ENCODE peak calls at places on chromosomes 3 and 15, in six cellular contexts. I, C, F, A, E and S are unnamed samples.

GRCh38 chr3:75042941-75043340 is 428.5 kb upstream of the CNTN3 start:
- DNase-seq in I (peak), C (no peak), F (peak), A (no peak), E (no peak), S (no peak)

GRCh38 chr3:69199942-69200341 is 77.5 kb upstream of the LMOD3 start:
- DNase-seq in I (no peak), C (peak), F (no peak), A (no peak), E (no peak), S (no peak)

GRCh38 chr3:109336272-109336957 is 931 bp downstream of the DPPA4 start:
- DNase-seq in I (peak), C (no peak), F (peak), A (no peak), E (no peak), S (no peak)

GRCh38 chr3:64214002-64214696 is 11.1 kb downstream of the PRICKLE2 start:
- DNase-seq in I (peak), C (no peak), F (no peak), A (peak), E (no peak), S (peak)

GRCh38 chr3:64084640-64085039 is 61.3 kb upstream of the PSMD6 start:
- DNase-seq in I (peak), C (no peak), F (no peak), A (no peak), E (peak), S (no peak)

GRCh38 chr3:89606151-89606550 is 498.7 kb downstream of the EPHA3 start:
- DNase-seq in I (peak), C (no peak), F (no peak), A (no peak), E (no peak), S (no peak)

GRCh38 chr3:52140792-52141191 is 13.4 kb downstream of the POC1A start:
- DNase-seq in I (no peak), C (no peak), F (no peak), A (no peak), E (peak), S (no peak)

GRCh38 chr15:62848631-62849050 is 193.9 kb upstream of the TPM1 start:
- DNase-seq in I (no peak), C (no peak), F (no peak), A (no peak), E (peak), S (peak)

GRCh38 chr15:76939715-76940114 is 8.2 kb downstream of the RCN2 start:
- DNase-seq in I (peak), C (no peak), F (no peak), A (no peak), E (no peak), S (no peak)

GRCh38 chr15:77030042-77030927 is 35.4 kb downstream of the PSTPIP1 start:
- DNase-seq in I (no peak), C (no peak), F (peak), A (peak), E (no peak), S (no peak)

GRCh38 chr3:148366743-148367410 is 330.8 kb upstream of the AGTR1 start:
- DNase-seq in I (peak), C (no peak), F (no peak), A (no peak), E (no peak), S (no peak)

GRCh38 chr15:81000144-81000625 is 538 bp upstream of the TLNRD1 start:
- DNase-seq in I (peak), C (no peak), F (no peak), A (no peak), E (no peak), S (no peak)

GRCh38 chr3:22887664-22888291 is 315.3 kb upstream of the UBE2E2 start:
- DNase-seq in I (peak), C (no peak), F (peak), A (no peak), E (peak), S (peak)

GRCh38 chr3:100002599-100003350 is 111.5 kb downstream of the FILIP1L start:
- DNase-seq in I (peak), C (no peak), F (no peak), A (no peak), E (peak), S (peak)

GRCh38 chr15:89482139-89482538 is 14.2 kb downstream of the RHCG start:
- DNase-seq in I (no peak), C (no peak), F (no peak), A (no peak), E (peak), S (no peak)

GRCh38 chr3:169659096-169659521 is 4.4 kb downstream of the MECOM start:
- DNase-seq in I (no peak), C (no peak), F (peak), A (no peak), E (no peak), S (no peak)
- H3K4me3 ChIP-seq in I (no peak), C (no peak), F (peak), A (no peak), E (no peak), S (no peak)

GRCh38 chr3:106963446-106963845 is 413.8 kb upstream of the CCDC54 start:
- DNase-seq in I (no peak), C (no peak), F (no peak), A (no peak), E (no peak), S (no peak)
- H3K4me3 ChIP-seq in I (no peak), C (no peak), F (no peak), A (no peak), E (no peak), S (no peak)

GRCh38 chr3:127226946-127227842 is 34.3 kb downstream of the PRR23E start:
- DNase-seq in I (no peak), C (peak), F (peak), A (no peak), E (no peak), S (no peak)
- H3K4me3 ChIP-seq in I (no peak), C (no peak), F (no peak), A (no peak), E (peak), S (no peak)

DNA sequence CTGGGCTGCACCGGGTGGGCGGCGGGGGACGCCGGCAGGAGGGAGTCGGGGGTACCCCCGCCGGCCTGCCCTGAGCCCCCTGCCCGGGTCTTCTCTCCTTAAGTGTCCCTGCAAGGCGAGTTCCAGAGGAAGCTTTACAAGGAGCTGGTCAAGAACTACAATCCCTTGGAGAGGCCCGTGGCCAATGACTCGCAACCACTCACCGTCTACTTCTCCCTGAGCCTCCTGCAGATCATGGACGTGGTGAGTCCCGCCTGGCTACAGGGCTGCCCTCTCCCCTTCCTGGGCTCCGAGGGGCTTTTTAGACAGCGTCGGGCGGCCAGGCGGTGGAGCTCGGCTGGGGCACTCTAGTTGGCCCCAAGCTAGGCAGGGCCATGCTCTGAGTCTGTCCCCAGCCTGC is 480 bp downstream of the CHRNA7 start:
- DNase-seq in I (no peak), C (no peak), F (peak), A (no peak), E (no peak), S (no peak)
- H3K4me3 ChIP-seq in I (peak), C (no peak), F (peak), A (peak), E (peak), S (peak)

GRCh38 chr3:18087963-18088362 is 337.2 kb downstream of the SATB1 start:
- DNase-seq in I (no peak), C (no peak), F (no peak), A (no peak), E (no peak), S (no peak)
- H3K4me3 ChIP-seq in I (no peak), C (no peak), F (no peak), A (no peak), E (no peak), S (no peak)

DNA sequence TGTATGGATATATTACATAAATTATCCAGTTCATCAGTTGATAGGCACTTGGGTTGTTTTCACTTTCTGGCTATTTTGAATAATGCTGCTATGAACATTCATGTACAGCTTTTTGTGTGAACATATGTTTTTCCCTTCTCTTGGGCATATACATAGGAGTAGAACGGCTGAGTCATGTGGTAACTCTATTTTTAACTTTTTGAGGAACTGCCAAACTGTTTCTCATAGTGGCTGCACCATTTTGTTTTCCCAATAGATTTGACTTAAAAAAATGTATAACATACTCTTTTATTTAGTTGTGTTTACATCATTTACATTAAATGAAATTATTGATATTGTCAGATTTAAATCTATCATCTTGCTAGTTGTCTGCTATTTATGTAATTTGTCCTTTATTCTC is 28.8 kb upstream of the RFX7 start:
- DNase-seq in I (no peak), C (no peak), F (no peak), A (no peak), E (no peak), S (no peak)
- H3K4me3 ChIP-seq in I (no peak), C (no peak), F (no peak), A (no peak), E (no peak), S (no peak)